ENCODE peak calls at places on chromosomes 3 and 15, in five cellular contexts. One of them, this sample, is unnamed.
A peak's percentile ranks its signal among the peaks of the same experiment; 100 is the strongest.

GRCh38 chr3:99246010-99246654 is 344.6 kb upstream of the DCBLD2 start:
- DNase-seq in MM.1S: no peak
- DNase-seq in WTC11: no peak
- DNase-seq in adrenal gland: no peak
- DNase-seq in cardiac muscle cell: no peak
- DNase-seq in this sample: no peak

GRCh38 chr3:146313411-146314111 is 62.7 kb upstream of the PLSCR4 start:
- DNase-seq in MM.1S: no peak
- DNase-seq in adrenal gland: no peak
- DNase-seq in WTC11: no peak
- DNase-seq in cardiac muscle cell: no peak
- DNase-seq in this sample: no peak

GRCh38 chr3:55498520-55498919 is 11.4 kb upstream of the WNT5A start:
- DNase-seq in WTC11: no peak
- DNase-seq in cardiac muscle cell: no peak
- DNase-seq in MM.1S: no peak
- DNase-seq in adrenal gland: no peak
- DNase-seq in this sample: no peak

GRCh38 chr3:159447841-159448240 is 540.8 kb upstream of the IL12A start:
- DNase-seq in adrenal gland: no peak
- DNase-seq in MM.1S: no peak
- DNase-seq in WTC11: no peak
- DNase-seq in cardiac muscle cell: no peak
- DNase-seq in this sample: no peak

GRCh38 chr15:64651573-64652260 is 123.7 kb downstream of the RBPMS2 start:
- DNase-seq in WTC11: no peak
- DNase-seq in adrenal gland: no peak
- DNase-seq in cardiac muscle cell: no peak
- DNase-seq in MM.1S: peak; percentile 86
- DNase-seq in this sample: peak; percentile 59

GRCh38 chr3:111589303-111590095 is 5.6 kb downstream of the ZBED2 start:
- DNase-seq in MM.1S: no peak
- DNase-seq in WTC11: no peak
- DNase-seq in cardiac muscle cell: no peak
- DNase-seq in adrenal gland: no peak
- DNase-seq in this sample: no peak

GRCh38 chr15:51382787-51383186 is 41.3 kb downstream of the GLDN start:
- DNase-seq in cardiac muscle cell: peak; percentile 65
- DNase-seq in adrenal gland: peak; percentile 67
- DNase-seq in MM.1S: peak; percentile 49
- DNase-seq in WTC11: peak; percentile 59
- DNase-seq in this sample: peak; percentile 45

GRCh38 chr15:69324031-69324430 is 25.3 kb downstream of the PAQR5 start:
- DNase-seq in WTC11: no peak
- DNase-seq in MM.1S: no peak
- DNase-seq in adrenal gland: peak; percentile 69
- DNase-seq in cardiac muscle cell: no peak
- DNase-seq in this sample: no peak

GRCh38 chr15:91471410-91471993 is 371.4 kb downstream of the SV2B start:
- DNase-seq in adrenal gland: no peak
- DNase-seq in WTC11: no peak
- DNase-seq in MM.1S: no peak
- DNase-seq in cardiac muscle cell: no peak
- DNase-seq in this sample: no peak

GRCh38 chr3:50650018-50650417 is 24.7 kb upstream of the DOCK3 start:
- DNase-seq in cardiac muscle cell: no peak
- DNase-seq in MM.1S: no peak
- DNase-seq in adrenal gland: no peak
- DNase-seq in WTC11: no peak
- DNase-seq in this sample: no peak

GRCh38 chr3:127092368-127092767 is 100.6 kb upstream of the PRR23E start:
- DNase-seq in WTC11: no peak
- DNase-seq in adrenal gland: no peak
- DNase-seq in cardiac muscle cell: no peak
- DNase-seq in MM.1S: no peak
- DNase-seq in this sample: no peak

GRCh38 chr3:13276438-13277129 is 143.5 kb downstream of the NUP210 start:
- DNase-seq in WTC11: no peak
- DNase-seq in MM.1S: no peak
- DNase-seq in adrenal gland: peak; percentile 57
- DNase-seq in cardiac muscle cell: no peak
- DNase-seq in this sample: no peak

GRCh38 chr3:125054436-125055164 is 1.2 kb downstream of the HEG1 start:
- DNase-seq in WTC11: no peak
- DNase-seq in adrenal gland: peak; percentile 67
- DNase-seq in cardiac muscle cell: peak; percentile 38
- DNase-seq in MM.1S: peak; percentile 67
- DNase-seq in this sample: peak; percentile 84

GRCh38 chr15:62135532-62136134 is 29.5 kb downstream of the C2CD4B start:
- DNase-seq in cardiac muscle cell: no peak
- DNase-seq in WTC11: no peak
- DNase-seq in MM.1S: no peak
- DNase-seq in adrenal gland: no peak
- DNase-seq in this sample: no peak

GRCh38 chr3:144923051-144923450 is 951.4 kb downstream of the DIPK2A start:
- DNase-seq in MM.1S: no peak
- DNase-seq in adrenal gland: no peak
- DNase-seq in cardiac muscle cell: no peak
- DNase-seq in WTC11: no peak
- DNase-seq in this sample: no peak

GRCh38 chr3:46719735-46720271 is 2.1 kb upstream of the PRSS50 start:
- DNase-seq in cardiac muscle cell: no peak
- DNase-seq in adrenal gland: no peak
- DNase-seq in MM.1S: no peak
- DNase-seq in WTC11: no peak
- DNase-seq in this sample: no peak

GRCh38 chr3:46719044-46719565 is 1.4 kb upstream of the PRSS50 start:
- DNase-seq in adrenal gland: no peak
- DNase-seq in MM.1S: no peak
- DNase-seq in WTC11: no peak
- DNase-seq in cardiac muscle cell: no peak
- DNase-seq in this sample: peak; percentile 23

GRCh38 chr3:46715507-46716175 is 2.0 kb downstream of the PRSS50 start:
- DNase-seq in cardiac muscle cell: no peak
- DNase-seq in adrenal gland: no peak
- DNase-seq in WTC11: no peak
- DNase-seq in MM.1S: no peak
- DNase-seq in this sample: no peak

GRCh38 chr3:46716461-46717441 is 918 bp downstream of the PRSS50 start:
- DNase-seq in WTC11: no peak
- DNase-seq in adrenal gland: no peak
- DNase-seq in MM.1S: no peak
- DNase-seq in cardiac muscle cell: no peak
- DNase-seq in this sample: peak; percentile 18

GRCh38 chr3:46717447-46718231 is at the start of gene PRSS50:
- DNase-seq in cardiac muscle cell: no peak
- DNase-seq in adrenal gland: no peak
- DNase-seq in MM.1S: no peak
- DNase-seq in WTC11: peak; percentile 86
- DNase-seq in this sample: peak; percentile 37
- TF ChIP-seq CTCF in cardiac muscle cell: peak; percentile 51
- TF ChIP-seq CTCF in adrenal gland: no peak
- TF ChIP-seq CTCF in MM.1S: peak; percentile 26
- TF ChIP-seq CTCF in WTC11: peak; percentile 94
- TF ChIP-seq CTCF in this sample: no peak

GRCh38 chr15:99390667-99391066 is 139.4 kb downstream of the LRRC28 start:
- DNase-seq in cardiac muscle cell: no peak
- DNase-seq in WTC11: no peak
- DNase-seq in adrenal gland: no peak
- DNase-seq in MM.1S: no peak
- DNase-seq in this sample: no peak
- TF ChIP-seq CTCF in cardiac muscle cell: peak; percentile 14
- TF ChIP-seq CTCF in WTC11: peak; percentile 15
- TF ChIP-seq CTCF in adrenal gland: no peak
- TF ChIP-seq CTCF in MM.1S: no peak
- TF ChIP-seq CTCF in this sample: no peak

DNA sequence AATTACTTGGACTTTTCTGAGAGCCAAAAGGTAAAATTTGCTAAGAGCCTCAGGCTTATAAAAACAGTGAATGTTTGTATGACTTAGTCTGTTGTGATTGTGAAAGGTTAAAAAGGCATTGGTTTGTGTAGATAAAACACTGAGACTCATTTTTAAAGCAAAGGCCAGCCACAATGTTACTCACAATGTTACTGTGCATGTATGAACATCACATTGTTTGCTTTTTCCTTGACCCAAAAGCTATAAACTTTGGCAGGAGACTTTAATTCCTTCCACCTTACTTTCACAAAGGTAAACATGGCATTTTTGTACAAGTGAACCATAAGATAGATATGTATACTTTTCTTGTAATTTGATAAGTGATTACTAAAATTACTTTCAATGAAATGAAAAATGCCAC is 70.5 kb downstream of the NPAP1 start:
- DNase-seq in cardiac muscle cell: no peak
- DNase-seq in WTC11: no peak
- DNase-seq in MM.1S: no peak
- DNase-seq in adrenal gland: no peak
- DNase-seq in this sample: no peak
- TF ChIP-seq CTCF in cardiac muscle cell: no peak
- TF ChIP-seq CTCF in WTC11: no peak
- TF ChIP-seq CTCF in MM.1S: no peak
- TF ChIP-seq CTCF in adrenal gland: no peak
- TF ChIP-seq CTCF in this sample: no peak

GRCh38 chr3:179046497-179047353 is 24.9 kb downstream of the ZMAT3 start:
- DNase-seq in adrenal gland: no peak
- DNase-seq in MM.1S: no peak
- DNase-seq in cardiac muscle cell: no peak
- DNase-seq in WTC11: no peak
- DNase-seq in this sample: peak; percentile 55
- TF ChIP-seq CTCF in adrenal gland: no peak
- TF ChIP-seq CTCF in MM.1S: no peak
- TF ChIP-seq CTCF in cardiac muscle cell: no peak
- TF ChIP-seq CTCF in WTC11: no peak
- TF ChIP-seq CTCF in this sample: peak; percentile 21

GRCh38 chr3:52494446-52494845 is 692 bp upstream of the STAB1 start:
- DNase-seq in adrenal gland: no peak
- DNase-seq in WTC11: no peak
- DNase-seq in MM.1S: no peak
- DNase-seq in cardiac muscle cell: no peak
- DNase-seq in this sample: no peak
- TF ChIP-seq CTCF in adrenal gland: no peak
- TF ChIP-seq CTCF in WTC11: no peak
- TF ChIP-seq CTCF in MM.1S: no peak
- TF ChIP-seq CTCF in cardiac muscle cell: no peak
- TF ChIP-seq CTCF in this sample: no peak

DNA sequence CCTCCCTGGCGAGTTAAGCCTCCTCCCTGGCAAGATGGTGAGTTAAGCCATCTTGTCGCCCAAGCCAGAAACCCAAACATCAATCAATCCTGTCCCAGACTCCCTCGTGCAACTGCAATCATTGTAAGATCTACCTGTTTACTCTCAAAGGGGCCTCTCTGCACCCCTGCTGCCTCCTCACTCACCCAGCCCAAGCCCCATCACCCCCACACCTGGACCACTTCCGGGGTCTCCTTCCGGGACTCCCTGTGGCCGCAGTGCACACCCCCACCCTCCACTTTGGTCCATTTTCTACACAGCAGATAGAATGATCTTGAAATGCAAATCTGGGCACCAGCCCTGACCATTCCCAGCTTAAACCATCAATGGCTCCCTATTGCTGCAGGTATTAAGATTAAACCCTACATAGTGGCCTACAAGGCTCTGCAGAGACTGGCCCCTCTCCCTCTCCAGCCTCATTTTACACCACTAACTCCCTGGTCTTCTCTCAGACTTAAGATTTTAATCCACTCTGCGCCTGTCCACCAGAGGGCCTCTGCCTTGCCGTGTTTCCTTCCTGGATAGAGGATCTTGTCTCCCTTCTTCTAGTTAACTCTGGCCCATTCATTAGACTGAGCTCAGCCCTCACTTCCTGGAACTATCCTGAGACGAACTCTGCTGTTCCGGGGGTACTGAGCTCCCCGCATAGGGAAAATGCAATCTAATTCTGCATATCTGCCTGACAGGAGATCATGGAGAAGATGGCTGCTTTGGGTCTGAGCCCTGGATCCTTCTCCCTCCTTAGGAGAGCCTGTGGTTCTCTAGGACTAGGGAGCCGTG is 41.9 kb upstream of the SLC6A1 start:
- DNase-seq in cardiac muscle cell: peak; percentile 38
- DNase-seq in MM.1S: no peak
- DNase-seq in adrenal gland: peak; percentile 60
- DNase-seq in WTC11: peak; percentile 40
- DNase-seq in this sample: no peak
- TF ChIP-seq CTCF in cardiac muscle cell: peak; percentile 79
- TF ChIP-seq CTCF in MM.1S: no peak
- TF ChIP-seq CTCF in adrenal gland: peak; percentile 39
- TF ChIP-seq CTCF in WTC11: no peak
- TF ChIP-seq CTCF in this sample: peak; percentile 27

GRCh38 chr3:16550676-16551341 is 37.3 kb upstream of the RFTN1 start:
- DNase-seq in adrenal gland: peak; percentile 90
- DNase-seq in cardiac muscle cell: peak; percentile 81
- DNase-seq in WTC11: peak; percentile 73
- DNase-seq in MM.1S: peak; percentile 69
- DNase-seq in this sample: peak; percentile 61
- TF ChIP-seq CTCF in adrenal gland: peak; percentile 95
- TF ChIP-seq CTCF in cardiac muscle cell: peak; percentile 84
- TF ChIP-seq CTCF in WTC11: peak; percentile 75
- TF ChIP-seq CTCF in MM.1S: peak; percentile 84
- TF ChIP-seq CTCF in this sample: peak; percentile 65

GRCh38 chr3:39105687-39106063 is 1.8 kb downstream of the GORASP1 start:
- DNase-seq in MM.1S: no peak
- DNase-seq in cardiac muscle cell: no peak
- DNase-seq in WTC11: no peak
- DNase-seq in adrenal gland: peak; percentile 50
- DNase-seq in this sample: no peak

GRCh38 chr3:39107874-39108308 is 411 bp downstream of the TTC21A start:
- DNase-seq in cardiac muscle cell: no peak
- DNase-seq in adrenal gland: no peak
- DNase-seq in WTC11: no peak
- DNase-seq in MM.1S: no peak
- DNase-seq in this sample: peak; percentile 36

GRCh38 chr3:39108309-39108708 is 829 bp downstream of the TTC21A start:
- DNase-seq in WTC11: no peak
- DNase-seq in adrenal gland: peak; percentile 50
- DNase-seq in cardiac muscle cell: no peak
- DNase-seq in MM.1S: peak; percentile 88
- DNase-seq in this sample: peak; percentile 78

GRCh38 chr3:39106281-39107055 is 959 bp downstream of the GORASP1 start:
- DNase-seq in cardiac muscle cell: peak; percentile 14
- DNase-seq in adrenal gland: peak; percentile 56
- DNase-seq in MM.1S: no peak
- DNase-seq in WTC11: no peak
- DNase-seq in this sample: no peak

GRCh38 chr3:39107056-39107873 is at the start of the genes GORASP1 and TTC21A:
- DNase-seq in cardiac muscle cell: peak; percentile 94
- DNase-seq in adrenal gland: peak; percentile 95
- DNase-seq in MM.1S: peak; percentile 78
- DNase-seq in WTC11: peak; percentile 83
- DNase-seq in this sample: peak; percentile 89
- TF ChIP-seq CTCF in cardiac muscle cell: no peak
- TF ChIP-seq CTCF in adrenal gland: peak; percentile 6
- TF ChIP-seq CTCF in MM.1S: no peak
- TF ChIP-seq CTCF in WTC11: no peak
- TF ChIP-seq CTCF in this sample: no peak